ENCODE peak calls at places on chromosomes 16 and 17, in four cellular contexts. W is HepG2, Q is GM12878, V is K562. L is an unnamed sample.

GRCh38 chr16:49833796-49834195 is 22.1 kb downstream of the ZNF423 start:
- DNase-seq in Q (no peak), W (no peak), V (no peak), L (no peak)

GRCh38 chr17:57946798-57947358 is 8.3 kb downstream of the CUEDC1 start:
- DNase-seq in Q (peak), V (peak), W (peak), L (no peak)

GRCh38 chr16:19837331-19837943 is 47.2 kb downstream of the GPRC5B start:
- DNase-seq in Q (no peak), W (no peak), V (no peak), L (no peak)

GRCh38 chr17:58308173-58308984 is 20.2 kb downstream of the TSPOAP1 start:
- DNase-seq in W (peak), V (no peak), Q (no peak), L (peak)

GRCh38 chr17:81302861-81303326 is 7.8 kb upstream of the SLC38A10 start:
- DNase-seq in Q (no peak), V (no peak), W (peak), L (no peak)

GRCh38 chr17:54864070-54864469 is 36.6 kb upstream of the TOM1L1 start:
- DNase-seq in W (no peak), V (no peak), Q (no peak), L (no peak)

GRCh38 chr16:58459344-58460218 is 40.4 kb upstream of the NDRG4 start:
- DNase-seq in W (peak), Q (no peak), V (no peak), L (no peak)

GRCh38 chr17:45227631-45228120 is 6.0 kb downstream of the FMNL1 start:
- DNase-seq in Q (no peak), V (no peak), W (no peak), L (no peak)

GRCh38 chr17:58306131-58306951 is 22.3 kb downstream of the TSPOAP1 start:
- DNase-seq in Q (no peak), W (no peak), V (no peak), L (no peak)

GRCh38 chr16:89983550-89983949 is 35.0 kb downstream of the DEF8 start:
- DNase-seq in Q (no peak), W (no peak), V (no peak), L (no peak)

GRCh38 chr17:43021739-43022512 is at the start of gene VAT1:
- DNase-seq in W (peak), V (peak), Q (no peak), L (peak)

GRCh38 chr17:68048996-68049395 is 13.5 kb downstream of the KPNA2 start:
- DNase-seq in V (peak), W (no peak), Q (no peak), L (no peak)

GRCh38 chr16:27199235-27199586 is 4.1 kb upstream of the KDM8 start:
- DNase-seq in V (no peak), Q (peak), W (no peak), L (no peak)

GRCh38 chr17:81429813-81430510 is 34.7 kb downstream of the BAHCC1 start:
- DNase-seq in Q (no peak), W (no peak), V (no peak), L (no peak)

GRCh38 chr17:951388-952132 is 28.0 kb downstream of the NXN start:
- DNase-seq in V (no peak), W (peak), Q (no peak), L (peak)

GRCh38 chr17:58335779-58336455 is 7.3 kb upstream of the TSPOAP1 start:
- DNase-seq in W (peak), V (peak), Q (peak), L (no peak)

GRCh38 chr16:30357085-30357714 is 2.1 kb upstream of the CD2BP2 start:
- DNase-seq in V (no peak), W (peak), Q (no peak), L (no peak)

GRCh38 chr17:8835631-8836364 is 31.7 kb downstream of the PIK3R6 start:
- DNase-seq in W (no peak), Q (no peak), V (no peak), L (no peak)

GRCh38 chr16:3781421-3781820 is 64.1 kb upstream of the TRAP1 start:
- DNase-seq in V (no peak), Q (no peak), W (no peak), L (no peak)

GRCh38 chr16:73034374-73034773 is 13.6 kb downstream of the ZFHX3 start:
- DNase-seq in W (no peak), Q (peak), V (no peak), L (no peak)

GRCh38 chr16:73040136-73040535 is 7.8 kb downstream of the ZFHX3 start:
- DNase-seq in Q (no peak), W (no peak), V (no peak), L (peak)

GRCh38 chr16:73037845-73038570 is 9.9 kb downstream of the ZFHX3 start:
- DNase-seq in V (peak), Q (no peak), W (peak), L (no peak)

GRCh38 chr16:73036074-73036826 is 11.7 kb downstream of the ZFHX3 start:
- DNase-seq in Q (peak), W (no peak), V (no peak), L (peak)

DNA sequence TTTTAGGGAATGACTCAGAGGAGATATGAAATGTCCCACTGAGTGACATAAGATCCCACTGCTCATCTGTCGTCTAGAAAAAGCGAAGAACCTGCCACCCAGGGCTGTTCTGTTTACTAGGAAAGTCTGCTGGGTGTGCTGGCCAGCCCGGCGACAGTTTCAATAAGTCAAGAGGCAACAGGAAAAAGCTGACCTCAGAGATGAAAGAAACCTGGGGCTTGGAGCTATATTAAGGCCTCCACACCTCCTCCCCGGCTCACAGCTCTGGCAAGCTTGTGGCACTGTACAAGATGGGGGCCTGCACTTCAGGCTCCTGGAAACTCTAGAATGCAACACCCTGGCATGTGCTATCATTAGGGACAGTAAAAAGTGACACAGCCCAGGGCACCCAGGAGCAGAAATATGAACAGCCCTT is 10.6 kb downstream of the ZFHX3 start:
- DNase-seq in W (no peak), V (peak), Q (no peak), L (no peak)
- TF ChIP-seq ESRRA in W (no peak), V (no peak), Q (no peak), L (no peak)

GRCh38 chr17:51166198-51166986 is at the start of gene NME2:
- DNase-seq in Q (peak), V (peak), W (peak), L (peak)

GRCh38 chr17:51164911-51165679 is 1.1 kb upstream of the NME2 start:
- DNase-seq in V (no peak), W (peak), Q (no peak), L (peak)

GRCh38 chr17:51169340-51169739 is 3.1 kb downstream of the NME2 start:
- DNase-seq in V (no peak), Q (no peak), W (no peak), L (no peak)

GRCh38 chr17:51166987-51167931 is 1.0 kb downstream of the NME2 start:
- DNase-seq in Q (no peak), W (peak), V (peak), L (peak)

GRCh38 chr17:51165680-51166197 is 472 bp upstream of the NME2 start:
- DNase-seq in W (no peak), V (no peak), Q (no peak), L (peak)
- TF ChIP-seq ETV6 in W (no peak), V (no peak), Q (no peak), L (no peak)

GRCh38 chr17:51640108-51640622 is 379.8 kb downstream of the UTP18 start:
- DNase-seq in V (peak), Q (no peak), W (peak), L (peak)
- TF ChIP-seq ESRRA in V (no peak), Q (no peak), W (no peak), L (no peak)

GRCh38 chr16:86697715-86698114 is 119.4 kb downstream of the FOXL1 start:
- DNase-seq in Q (no peak), V (no peak), W (no peak), L (no peak)
- TF ChIP-seq ETV6 in Q (no peak), V (no peak), W (no peak), L (no peak)